ENCODE peak calls at places on chromosomes 13 and 19, in five cellular contexts. I is neuronal stem cell, G is IMR-90, R is trophoblast cell, Z is H1. E is an unnamed sample.

GRCh38 chr13:100434010-100434763 is 154.4 kb downstream of the GGACT start:
- DNase-seq in R (no peak), Z (no peak), G (peak; percentile 68), I (no peak), E (peak; percentile 51)

GRCh38 chr13:113981201-113981605 is 7.3 kb upstream of the C13orf46 start:
- DNase-seq in G (no peak), R (no peak), Z (no peak), I (no peak), E (no peak)

GRCh38 chr19:6587998-6588507 is 2.9 kb downstream of the CD70 start:
- DNase-seq in R (no peak), I (no peak), G (no peak), Z (peak; percentile 45), E (no peak)

GRCh38 chr13:109332501-109333499 is 453.6 kb downstream of the IRS2 start:
- DNase-seq in G (no peak), Z (no peak), R (no peak), I (no peak), E (no peak)

GRCh38 chr19:21092107-21092506 is 10.1 kb downstream of the ZNF714 start:
- DNase-seq in R (no peak), I (no peak), G (peak; percentile 14), Z (no peak), E (peak; percentile 18)

GRCh38 chr13:28411859-28412353 is 83.0 kb downstream of the FLT1 start:
- DNase-seq in I (no peak), R (no peak), G (peak; percentile 31), Z (no peak), E (peak; percentile 65)

GRCh38 chr19:50478901-50479715 is 2.5 kb upstream of the GARIN5A start:
- DNase-seq in I (no peak), R (peak; percentile 47), G (peak; percentile 44), Z (peak; percentile 82), E (peak; percentile 27)

GRCh38 chr19:13022859-13023636 is 27.8 kb downstream of the NFIX start:
- DNase-seq in G (peak; percentile 95), R (no peak), Z (no peak), I (no peak), E (peak; percentile 45)

GRCh38 chr19:55451522-55452380 is 8.7 kb upstream of the SHISA7 start:
- DNase-seq in I (no peak), R (no peak), Z (peak; percentile 73), G (no peak), E (no peak)

GRCh38 chr19:45391346-45391745 is 13.5 kb downstream of the PPP1R13L start:
- DNase-seq in G (peak; percentile 18), I (no peak), R (no peak), Z (no peak), E (peak; percentile 33)

GRCh38 chr19:11361037-11361770 is 6.0 kb downstream of the PLPPR2 start:
- DNase-seq in I (peak; percentile 86), G (no peak), Z (peak; percentile 100), R (peak; percentile 84), E (no peak)

GRCh38 chr13:60229708-60230272 is 66.1 kb upstream of the DIAPH3 start:
- DNase-seq in I (no peak), G (no peak), Z (no peak), R (no peak), E (peak; percentile 52)

GRCh38 chr13:97141564-97142005 is 80.5 kb upstream of the MBNL2 start:
- DNase-seq in Z (no peak), R (peak; percentile 94), G (peak; percentile 94), I (peak; percentile 23), E (peak; percentile 95)

GRCh38 chr13:23710366-23710765 is 140.2 kb downstream of the TNFRSF19 start:
- DNase-seq in R (no peak), G (peak; percentile 24), Z (no peak), I (no peak), E (no peak)

GRCh38 chr13:99345345-99345744 is 38.1 kb upstream of the GPR183 start:
- DNase-seq in I (no peak), Z (peak; percentile 28), R (no peak), G (no peak), E (no peak)

GRCh38 chr13:46489586-46490023 is 63.4 kb upstream of the LRCH1 start:
- DNase-seq in Z (no peak), R (no peak), I (no peak), G (peak; percentile 67), E (no peak)

GRCh38 chr19:52957591-52957990 is 5.1 kb downstream of the ZNF816 start:
- DNase-seq in I (no peak), R (no peak), G (no peak), Z (no peak), E (no peak)

DNA sequence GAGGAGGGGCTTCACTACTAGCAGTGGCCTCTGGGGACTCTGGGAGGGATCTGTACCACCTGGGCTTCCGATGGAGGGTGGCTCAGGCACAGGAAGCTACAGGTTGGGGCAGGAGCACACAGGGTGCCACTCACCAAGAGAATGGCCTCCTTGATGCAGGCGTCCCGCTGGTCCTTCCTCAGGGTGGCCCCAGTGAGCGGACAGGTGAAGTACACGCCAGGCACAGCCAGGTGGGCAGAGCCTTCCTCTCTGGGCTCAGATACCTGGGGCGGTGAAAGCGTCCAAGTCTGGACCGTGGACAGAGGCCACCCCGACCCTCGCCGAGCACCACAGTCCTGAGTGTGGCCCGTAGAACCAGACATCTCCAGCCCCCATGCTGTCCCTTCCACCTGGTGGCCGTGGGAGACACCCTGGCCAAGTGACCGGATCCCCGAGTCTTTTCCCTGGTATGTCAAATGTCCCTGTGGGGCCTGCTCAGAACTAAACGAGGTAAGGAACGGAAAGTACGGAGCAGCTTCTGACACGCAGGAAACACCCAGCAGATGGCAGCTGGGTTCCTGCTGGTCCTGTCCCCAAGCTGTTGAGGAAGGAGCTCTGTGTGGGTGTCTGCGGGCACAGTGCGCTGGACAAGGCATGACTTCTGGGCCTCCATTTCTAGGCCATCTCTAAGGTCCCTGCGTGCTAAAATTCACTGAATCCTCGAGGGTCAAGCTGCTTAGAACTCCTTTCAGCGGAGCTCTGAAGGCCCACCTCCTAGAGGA is 5.2 kb downstream of the UBXN6 start:
- DNase-seq in G (no peak), I (no peak), Z (no peak), R (no peak), E (no peak)
- H3K36me3 ChIP-seq in G (peaks cover 55% of the 10 kb centered on the region), I (peaks cover 61% of the 10 kb centered on the region), Z (peaks cover 4% of the 10 kb centered on the region), R (peaks cover 41% of the 10 kb centered on the region), E (peaks cover 71% of the 10 kb centered on the region)

GRCh38 chr19:17262557-17262956 is 2.0 kb downstream of the USHBP1 start:
- DNase-seq in G (no peak), Z (no peak), I (no peak), R (no peak), E (no peak)

GRCh38 chr19:17266026-17266425 is 1.2 kb upstream of the BABAM1 start:
- DNase-seq in I (no peak), Z (no peak), G (no peak), R (peak; percentile 95), E (no peak)

GRCh38 chr19:17263712-17264640 is 569 bp downstream of the USHBP1 start:
- DNase-seq in R (no peak), I (no peak), Z (no peak), G (no peak), E (no peak)

GRCh38 chr19:17266589-17266974 is 661 bp upstream of the BABAM1 start:
- DNase-seq in I (no peak), Z (no peak), G (no peak), R (no peak), E (no peak)

DNA sequence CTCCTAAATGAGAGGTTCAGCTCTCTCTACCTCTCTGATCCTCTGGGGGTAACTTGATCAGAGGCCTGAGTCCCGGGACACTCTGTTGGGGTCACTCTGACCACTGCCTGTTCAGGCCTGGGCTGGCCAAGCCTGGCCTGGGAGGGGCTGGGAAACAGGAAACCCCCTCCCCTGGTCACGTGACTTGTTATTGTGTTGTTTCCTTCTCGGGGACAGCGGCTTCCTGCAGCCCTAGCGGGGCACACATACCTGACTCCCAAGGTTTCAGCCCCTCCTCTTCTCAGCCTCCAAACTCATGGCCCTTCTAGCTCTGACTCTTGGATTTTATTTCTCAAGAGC is at the start of gene USHBP1:
- DNase-seq in G (no peak), R (no peak), Z (peak; percentile 75), I (no peak), E (no peak)
- H4K91ac ChIP-seq in G (no peak within 1 kb of the TSS), R (peak within 1 kb of the TSS; percentile 37), Z (peak within 1 kb of the TSS; percentile 98), I (no peak within 1 kb of the TSS), E (no peak within 1 kb of the TSS)

GRCh38 chr19:16527971-16528521 is 14.2 kb downstream of the CHERP start:
- DNase-seq in G (no peak), R (peak; percentile 21), I (no peak), Z (peak; percentile 70), E (peak; percentile 18)
- H3K36me3 ChIP-seq in G (peaks cover 87% of the 10 kb centered on the region), R (peaks cover 88% of the 10 kb centered on the region), I (peaks cover 99% of the 10 kb centered on the region), Z (peaks cover 47% of the 10 kb centered on the region), E (peaks cover 99% of the 10 kb centered on the region)

GRCh38 chr19:49085868-49086232 is 599 bp downstream of the SNRNP70 start:
- DNase-seq in Z (peak; percentile 64), I (no peak), R (no peak), G (no peak), E (no peak)

GRCh38 chr19:49094505-49095482 is 9.5 kb downstream of the SNRNP70 start:
- DNase-seq in R (no peak), Z (no peak), I (no peak), G (no peak), E (no peak)

GRCh38 chr19:49092686-49093085 is 7.4 kb downstream of the SNRNP70 start:
- DNase-seq in G (no peak), Z (no peak), R (no peak), I (no peak), E (no peak)

GRCh38 chr19:49086296-49086695 is 1.0 kb downstream of the SNRNP70 start:
- DNase-seq in Z (no peak), I (no peak), G (no peak), R (no peak), E (no peak)

DNA sequence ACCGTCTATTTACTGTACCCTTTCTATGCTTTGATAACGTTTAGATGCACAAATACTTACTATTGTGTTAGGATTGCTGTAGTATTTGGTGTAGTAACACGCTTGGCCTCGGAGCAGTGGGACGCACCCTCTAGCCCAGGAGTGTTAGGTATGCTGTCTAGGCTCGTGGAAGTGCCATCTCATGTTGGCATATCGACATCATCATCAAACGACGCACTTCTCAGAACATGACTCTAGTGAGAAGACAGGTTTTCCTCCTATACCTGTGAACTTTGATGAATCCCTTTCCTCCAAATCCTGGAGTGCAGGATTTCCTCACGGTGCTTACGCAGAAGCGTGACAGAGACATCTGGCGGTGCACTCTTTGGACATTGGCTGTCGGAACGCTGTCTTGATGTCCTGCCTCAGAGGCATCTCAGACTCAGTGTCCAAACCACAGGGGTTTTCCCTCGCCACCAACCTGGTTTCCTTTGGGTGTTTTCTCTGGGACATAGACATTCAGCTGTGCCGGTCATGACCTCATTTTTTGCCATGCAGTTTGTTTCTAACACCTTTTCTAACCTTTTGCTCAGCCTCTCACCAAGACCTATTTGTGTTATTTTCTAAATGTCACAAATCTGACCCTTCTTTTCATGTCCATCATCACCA is 6.3 kb downstream of the SNRNP70 start:
- DNase-seq in R (no peak), I (no peak), G (no peak), Z (no peak), E (no peak)
- H4K91ac ChIP-seq in R (no peak overlapping the region), I (no peak overlapping the region), G (no peak overlapping the region), Z (no peak overlapping the region), E (no peak overlapping the region)

GRCh38 chr13:110682746-110683145 is 23.2 kb downstream of the CARS2 start:
- DNase-seq in Z (no peak), R (no peak), G (no peak), I (no peak), E (no peak)

GRCh38 chr13:110681868-110682550 is 23.9 kb downstream of the CARS2 start:
- DNase-seq in I (no peak), Z (no peak), G (no peak), R (no peak), E (no peak)

GRCh38 chr13:110684388-110685056 is 21.4 kb downstream of the CARS2 start:
- DNase-seq in R (no peak), G (no peak), Z (no peak), I (no peak), E (no peak)

GRCh38 chr13:110683921-110684320 is 22.0 kb downstream of the CARS2 start:
- DNase-seq in G (no peak), Z (no peak), I (no peak), R (no peak), E (no peak)

GRCh38 chr13:110683203-110683883 is 22.6 kb downstream of the CARS2 start:
- DNase-seq in I (no peak), Z (no peak), G (peak; percentile 15), R (peak; percentile 49), E (peak; percentile 47)
- H3K36me3 ChIP-seq in I (peaks cover 94% of the 10 kb centered on the region), Z (peaks cover 8% of the 10 kb centered on the region), G (peaks cover 61% of the 10 kb centered on the region), R (peaks cover 58% of the 10 kb centered on the region), E (peaks cover 94% of the 10 kb centered on the region)